ENCODE peak calls at places on chromosome 21, in seven cellular contexts. One of them, this sample, is unnamed.

GRCh38 chr21:16580661-16581060 is 850.9 kb downstream of the USP25 start:
- DNase-seq in GM03348: no peak
- DNase-seq in fibroblast of the conjunctiva: no peak
- DNase-seq in bronchial epithelial cell: no peak
- DNase-seq in NCI-H2171: no peak
- DNase-seq in EL: no peak
- DNase-seq in activated T-cell treated with anti-CD3 and anti-CD28 coated beads, Interleukin-2, amount 50 U/mL, for 4 hours: no peak
- DNase-seq in this sample: no peak

GRCh38 chr21:38902608-38903445 is 97.1 kb downstream of the ETS2 start:
- DNase-seq in GM03348: no peak
- DNase-seq in activated T-cell treated with anti-CD3 and anti-CD28 coated beads, Interleukin-2, amount 50 U/mL, for 4 hours: no peak
- DNase-seq in fibroblast of the conjunctiva: no peak
- DNase-seq in EL: no peak
- DNase-seq in NCI-H2171: no peak
- DNase-seq in bronchial epithelial cell: peak
- DNase-seq in this sample: no peak

GRCh38 chr21:24658016-24658415 is 949.3 kb downstream of the MRPL39 start:
- DNase-seq in fibroblast of the conjunctiva: no peak
- DNase-seq in activated T-cell treated with anti-CD3 and anti-CD28 coated beads, Interleukin-2, amount 50 U/mL, for 4 hours: no peak
- DNase-seq in NCI-H2171: no peak
- DNase-seq in bronchial epithelial cell: no peak
- DNase-seq in GM03348: no peak
- DNase-seq in EL: no peak
- DNase-seq in this sample: no peak

GRCh38 chr21:36882776-36883175 is 83.7 kb downstream of the HLCS start:
- DNase-seq in bronchial epithelial cell: no peak
- DNase-seq in GM03348: no peak
- DNase-seq in EL: no peak
- DNase-seq in activated T-cell treated with anti-CD3 and anti-CD28 coated beads, Interleukin-2, amount 50 U/mL, for 4 hours: no peak
- DNase-seq in NCI-H2171: no peak
- DNase-seq in fibroblast of the conjunctiva: no peak
- DNase-seq in this sample: no peak

GRCh38 chr21:39353295-39353694 is 4.4 kb upstream of the HMGN1 start:
- DNase-seq in EL: no peak
- DNase-seq in activated T-cell treated with anti-CD3 and anti-CD28 coated beads, Interleukin-2, amount 50 U/mL, for 4 hours: no peak
- DNase-seq in fibroblast of the conjunctiva: no peak
- DNase-seq in bronchial epithelial cell: no peak
- DNase-seq in GM03348: no peak
- DNase-seq in NCI-H2171: no peak
- DNase-seq in this sample: no peak

GRCh38 chr21:46675595-46676280 is 40.3 kb downstream of the PRMT2 start:
- DNase-seq in GM03348: no peak
- DNase-seq in activated T-cell treated with anti-CD3 and anti-CD28 coated beads, Interleukin-2, amount 50 U/mL, for 4 hours: no peak
- DNase-seq in bronchial epithelial cell: no peak
- DNase-seq in EL: no peak
- DNase-seq in fibroblast of the conjunctiva: peak
- DNase-seq in NCI-H2171: no peak
- DNase-seq in this sample: no peak

GRCh38 chr21:25639922-25640670 is 1.0 kb downstream of the JAM2 start:
- DNase-seq in activated T-cell treated with anti-CD3 and anti-CD28 coated beads, Interleukin-2, amount 50 U/mL, for 4 hours: no peak
- DNase-seq in bronchial epithelial cell: no peak
- DNase-seq in fibroblast of the conjunctiva: no peak
- DNase-seq in NCI-H2171: no peak
- DNase-seq in EL: peak
- DNase-seq in GM03348: peak
- DNase-seq in this sample: peak

GRCh38 chr21:42474043-42474831 is 21.8 kb downstream of the RSPH1 start:
- DNase-seq in bronchial epithelial cell: peak
- DNase-seq in GM03348: no peak
- DNase-seq in fibroblast of the conjunctiva: no peak
- DNase-seq in activated T-cell treated with anti-CD3 and anti-CD28 coated beads, Interleukin-2, amount 50 U/mL, for 4 hours: no peak
- DNase-seq in NCI-H2171: peak
- DNase-seq in EL: peak
- DNase-seq in this sample: peak

GRCh38 chr21:31446206-31446900 is 102.3 kb upstream of the TIAM1 start:
- DNase-seq in fibroblast of the conjunctiva: no peak
- DNase-seq in bronchial epithelial cell: no peak
- DNase-seq in EL: no peak
- DNase-seq in activated T-cell treated with anti-CD3 and anti-CD28 coated beads, Interleukin-2, amount 50 U/mL, for 4 hours: peak
- DNase-seq in GM03348: no peak
- DNase-seq in NCI-H2171: no peak
- DNase-seq in this sample: no peak

GRCh38 chr21:45542242-45542666 is at the start of gene SLC19A1:
- DNase-seq in NCI-H2171: peak
- DNase-seq in GM03348: peak
- DNase-seq in activated T-cell treated with anti-CD3 and anti-CD28 coated beads, Interleukin-2, amount 50 U/mL, for 4 hours: peak
- DNase-seq in EL: peak
- DNase-seq in bronchial epithelial cell: no peak
- DNase-seq in fibroblast of the conjunctiva: peak
- DNase-seq in this sample: peak

GRCh38 chr21:35811115-35811806 is 249.1 kb downstream of the SETD4 start:
- DNase-seq in GM03348: no peak
- DNase-seq in fibroblast of the conjunctiva: no peak
- DNase-seq in activated T-cell treated with anti-CD3 and anti-CD28 coated beads, Interleukin-2, amount 50 U/mL, for 4 hours: no peak
- DNase-seq in NCI-H2171: no peak
- DNase-seq in bronchial epithelial cell: no peak
- DNase-seq in EL: no peak
- DNase-seq in this sample: no peak

GRCh38 chr21:44618909-44619308 is 7.0 kb downstream of the KRTAP10-8 start:
- DNase-seq in EL: no peak
- DNase-seq in bronchial epithelial cell: no peak
- DNase-seq in GM03348: no peak
- DNase-seq in fibroblast of the conjunctiva: no peak
- DNase-seq in activated T-cell treated with anti-CD3 and anti-CD28 coated beads, Interleukin-2, amount 50 U/mL, for 4 hours: peak
- DNase-seq in NCI-H2171: no peak
- DNase-seq in this sample: no peak

GRCh38 chr21:45456014-45456835 is 51.3 kb downstream of the COL18A1 start:
- DNase-seq in fibroblast of the conjunctiva: no peak
- DNase-seq in EL: no peak
- DNase-seq in NCI-H2171: no peak
- DNase-seq in activated T-cell treated with anti-CD3 and anti-CD28 coated beads, Interleukin-2, amount 50 U/mL, for 4 hours: no peak
- DNase-seq in GM03348: no peak
- DNase-seq in bronchial epithelial cell: no peak
- DNase-seq in this sample: peak

GRCh38 chr21:38531610-38532009 is 33.3 kb upstream of the ERG start:
- DNase-seq in fibroblast of the conjunctiva: peak
- DNase-seq in activated T-cell treated with anti-CD3 and anti-CD28 coated beads, Interleukin-2, amount 50 U/mL, for 4 hours: no peak
- DNase-seq in NCI-H2171: no peak
- DNase-seq in bronchial epithelial cell: no peak
- DNase-seq in EL: no peak
- DNase-seq in GM03348: peak
- DNase-seq in this sample: no peak

GRCh38 chr21:40680311-40680710 is 166.6 kb downstream of the DSCAM start:
- DNase-seq in fibroblast of the conjunctiva: no peak
- DNase-seq in NCI-H2171: peak
- DNase-seq in activated T-cell treated with anti-CD3 and anti-CD28 coated beads, Interleukin-2, amount 50 U/mL, for 4 hours: no peak
- DNase-seq in EL: no peak
- DNase-seq in GM03348: no peak
- DNase-seq in bronchial epithelial cell: no peak
- DNase-seq in this sample: no peak

GRCh38 chr21:39321424-39321823 is 8.0 kb upstream of the BRWD1 start:
- DNase-seq in NCI-H2171: no peak
- DNase-seq in activated T-cell treated with anti-CD3 and anti-CD28 coated beads, Interleukin-2, amount 50 U/mL, for 4 hours: no peak
- DNase-seq in bronchial epithelial cell: no peak
- DNase-seq in GM03348: no peak
- DNase-seq in fibroblast of the conjunctiva: no peak
- DNase-seq in EL: no peak
- DNase-seq in this sample: no peak

GRCh38 chr21:39022035-39022900 is 161.0 kb downstream of the PSMG1 start:
- DNase-seq in GM03348: no peak
- DNase-seq in activated T-cell treated with anti-CD3 and anti-CD28 coated beads, Interleukin-2, amount 50 U/mL, for 4 hours: no peak
- DNase-seq in NCI-H2171: no peak
- DNase-seq in fibroblast of the conjunctiva: no peak
- DNase-seq in EL: no peak
- DNase-seq in bronchial epithelial cell: no peak
- DNase-seq in this sample: peak

GRCh38 chr21:41835711-41836154 is 43.4 kb downstream of the PRDM15 start:
- DNase-seq in bronchial epithelial cell: no peak
- DNase-seq in activated T-cell treated with anti-CD3 and anti-CD28 coated beads, Interleukin-2, amount 50 U/mL, for 4 hours: no peak
- DNase-seq in fibroblast of the conjunctiva: no peak
- DNase-seq in GM03348: no peak
- DNase-seq in NCI-H2171: no peak
- DNase-seq in EL: no peak
- DNase-seq in this sample: no peak

GRCh38 chr21:34668803-34669148 is at the start of gene CLIC6:
- DNase-seq in NCI-H2171: no peak
- DNase-seq in GM03348: no peak
- DNase-seq in fibroblast of the conjunctiva: no peak
- DNase-seq in EL: no peak
- DNase-seq in activated T-cell treated with anti-CD3 and anti-CD28 coated beads, Interleukin-2, amount 50 U/mL, for 4 hours: no peak
- DNase-seq in bronchial epithelial cell: no peak
- DNase-seq in this sample: peak

GRCh38 chr21:43825936-43826622 is 36.7 kb downstream of the RRP1 start:
- DNase-seq in activated T-cell treated with anti-CD3 and anti-CD28 coated beads, Interleukin-2, amount 50 U/mL, for 4 hours: no peak
- DNase-seq in bronchial epithelial cell: no peak
- DNase-seq in NCI-H2171: peak
- DNase-seq in GM03348: no peak
- DNase-seq in EL: no peak
- DNase-seq in fibroblast of the conjunctiva: no peak
- DNase-seq in this sample: peak